ENCODE peak calls at places on chromosomes 13 and 19, in six cellular contexts. One of them, this sample, is unnamed.

GRCh38 chr19:7078007-7078406 is 8.5 kb downstream of the ZNF557 start:
- DNase-seq in stimulated activated CD8-positive, alpha-beta memory T cell treated with anti-CD3 and anti-CD28 coated beads, Interleukin-4, amount 100 ng/mL, for 48 hours: no peak
- DNase-seq in activated CD4-positive, CD25-positive, alpha-beta regulatory T cell: no peak
- DNase-seq in astrocyte of the spinal cord: no peak
- DNase-seq in H1: no peak
- DNase-seq in Daoy: no peak
- DNase-seq in this sample: no peak

GRCh38 chr13:111911141-111911720 is 155.7 kb upstream of the SOX1 start:
- DNase-seq in stimulated activated CD8-positive, alpha-beta memory T cell treated with anti-CD3 and anti-CD28 coated beads, Interleukin-4, amount 100 ng/mL, for 48 hours: no peak
- DNase-seq in activated CD4-positive, CD25-positive, alpha-beta regulatory T cell: no peak
- DNase-seq in astrocyte of the spinal cord: no peak
- DNase-seq in H1: peak
- DNase-seq in Daoy: no peak
- DNase-seq in this sample: no peak

GRCh38 chr13:80515296-80515695 is 174.4 kb upstream of the SPRY2 start:
- DNase-seq in stimulated activated CD8-positive, alpha-beta memory T cell treated with anti-CD3 and anti-CD28 coated beads, Interleukin-4, amount 100 ng/mL, for 48 hours: no peak
- DNase-seq in activated CD4-positive, CD25-positive, alpha-beta regulatory T cell: no peak
- DNase-seq in astrocyte of the spinal cord: no peak
- DNase-seq in H1: no peak
- DNase-seq in Daoy: no peak
- DNase-seq in this sample: no peak

GRCh38 chr13:112688560-112689497 is 1.0 kb upstream of the ATP11A start:
- DNase-seq in stimulated activated CD8-positive, alpha-beta memory T cell treated with anti-CD3 and anti-CD28 coated beads, Interleukin-4, amount 100 ng/mL, for 48 hours: peak
- DNase-seq in activated CD4-positive, CD25-positive, alpha-beta regulatory T cell: no peak
- DNase-seq in astrocyte of the spinal cord: peak
- DNase-seq in H1: peak
- DNase-seq in Daoy: no peak
- DNase-seq in this sample: peak

GRCh38 chr13:102599451-102600012 is 2.7 kb downstream of the TPP2 start:
- DNase-seq in stimulated activated CD8-positive, alpha-beta memory T cell treated with anti-CD3 and anti-CD28 coated beads, Interleukin-4, amount 100 ng/mL, for 48 hours: no peak
- DNase-seq in activated CD4-positive, CD25-positive, alpha-beta regulatory T cell: no peak
- DNase-seq in astrocyte of the spinal cord: no peak
- DNase-seq in H1: no peak
- DNase-seq in Daoy: no peak
- DNase-seq in this sample: no peak

GRCh38 chr19:8050274-8051096 is 2.1 kb upstream of the CCL25 start:
- DNase-seq in stimulated activated CD8-positive, alpha-beta memory T cell treated with anti-CD3 and anti-CD28 coated beads, Interleukin-4, amount 100 ng/mL, for 48 hours: peak
- DNase-seq in activated CD4-positive, CD25-positive, alpha-beta regulatory T cell: peak
- DNase-seq in astrocyte of the spinal cord: peak
- DNase-seq in H1: peak
- DNase-seq in Daoy: peak
- DNase-seq in this sample: no peak

GRCh38 chr19:28402701-28403290 is 810.2 kb downstream of the UQCRFS1 start:
- DNase-seq in stimulated activated CD8-positive, alpha-beta memory T cell treated with anti-CD3 and anti-CD28 coated beads, Interleukin-4, amount 100 ng/mL, for 48 hours: no peak
- DNase-seq in activated CD4-positive, CD25-positive, alpha-beta regulatory T cell: no peak
- DNase-seq in astrocyte of the spinal cord: no peak
- DNase-seq in H1: no peak
- DNase-seq in Daoy: no peak
- DNase-seq in this sample: no peak

GRCh38 chr19:15769586-15769985 is 17.9 kb upstream of the OR10H5 start:
- DNase-seq in stimulated activated CD8-positive, alpha-beta memory T cell treated with anti-CD3 and anti-CD28 coated beads, Interleukin-4, amount 100 ng/mL, for 48 hours: no peak
- DNase-seq in activated CD4-positive, CD25-positive, alpha-beta regulatory T cell: no peak
- DNase-seq in astrocyte of the spinal cord: no peak
- DNase-seq in H1: no peak
- DNase-seq in Daoy: no peak
- DNase-seq in this sample: no peak

GRCh38 chr19:50061650-50062049 is 35.8 kb downstream of the ZNF473 start:
- DNase-seq in stimulated activated CD8-positive, alpha-beta memory T cell treated with anti-CD3 and anti-CD28 coated beads, Interleukin-4, amount 100 ng/mL, for 48 hours: no peak
- DNase-seq in activated CD4-positive, CD25-positive, alpha-beta regulatory T cell: no peak
- DNase-seq in astrocyte of the spinal cord: no peak
- DNase-seq in H1: no peak
- DNase-seq in Daoy: no peak
- DNase-seq in this sample: no peak

GRCh38 chr13:77378662-77379061 is 51.8 kb upstream of the MYCBP2 start:
- DNase-seq in stimulated activated CD8-positive, alpha-beta memory T cell treated with anti-CD3 and anti-CD28 coated beads, Interleukin-4, amount 100 ng/mL, for 48 hours: no peak
- DNase-seq in activated CD4-positive, CD25-positive, alpha-beta regulatory T cell: no peak
- DNase-seq in astrocyte of the spinal cord: no peak
- DNase-seq in H1: no peak
- DNase-seq in Daoy: no peak
- DNase-seq in this sample: no peak

GRCh38 chr13:87656311-87656710 is 14.9 kb upstream of the SLITRK5 start:
- DNase-seq in stimulated activated CD8-positive, alpha-beta memory T cell treated with anti-CD3 and anti-CD28 coated beads, Interleukin-4, amount 100 ng/mL, for 48 hours: no peak
- DNase-seq in activated CD4-positive, CD25-positive, alpha-beta regulatory T cell: no peak
- DNase-seq in astrocyte of the spinal cord: peak
- DNase-seq in H1: no peak
- DNase-seq in Daoy: no peak
- DNase-seq in this sample: no peak

GRCh38 chr13:75258159-75258782 is 223.7 kb downstream of the TBC1D4 start:
- DNase-seq in stimulated activated CD8-positive, alpha-beta memory T cell treated with anti-CD3 and anti-CD28 coated beads, Interleukin-4, amount 100 ng/mL, for 48 hours: no peak
- DNase-seq in activated CD4-positive, CD25-positive, alpha-beta regulatory T cell: no peak
- DNase-seq in astrocyte of the spinal cord: peak
- DNase-seq in H1: no peak
- DNase-seq in Daoy: peak
- DNase-seq in this sample: no peak

GRCh38 chr19:19461671-19462622 is 53.4 kb downstream of the TSSK6 start:
- DNase-seq in stimulated activated CD8-positive, alpha-beta memory T cell treated with anti-CD3 and anti-CD28 coated beads, Interleukin-4, amount 100 ng/mL, for 48 hours: no peak
- DNase-seq in activated CD4-positive, CD25-positive, alpha-beta regulatory T cell: no peak
- DNase-seq in astrocyte of the spinal cord: peak
- DNase-seq in H1: peak
- DNase-seq in Daoy: no peak
- DNase-seq in this sample: no peak

GRCh38 chr13:27712421-27712820 is 79.9 kb upstream of the GSX1 start:
- DNase-seq in stimulated activated CD8-positive, alpha-beta memory T cell treated with anti-CD3 and anti-CD28 coated beads, Interleukin-4, amount 100 ng/mL, for 48 hours: no peak
- DNase-seq in activated CD4-positive, CD25-positive, alpha-beta regulatory T cell: no peak
- DNase-seq in astrocyte of the spinal cord: no peak
- DNase-seq in H1: no peak
- DNase-seq in Daoy: no peak
- DNase-seq in this sample: no peak

GRCh38 chr13:114281351-114282142 is at the start of gene UPF3A:
- DNase-seq in stimulated activated CD8-positive, alpha-beta memory T cell treated with anti-CD3 and anti-CD28 coated beads, Interleukin-4, amount 100 ng/mL, for 48 hours: peak
- DNase-seq in activated CD4-positive, CD25-positive, alpha-beta regulatory T cell: peak
- DNase-seq in astrocyte of the spinal cord: peak
- DNase-seq in H1: peak
- DNase-seq in Daoy: peak
- DNase-seq in this sample: peak

GRCh38 chr13:91119643-91120042 is 227.8 kb upstream of the MIR17HG start:
- DNase-seq in stimulated activated CD8-positive, alpha-beta memory T cell treated with anti-CD3 and anti-CD28 coated beads, Interleukin-4, amount 100 ng/mL, for 48 hours: no peak
- DNase-seq in activated CD4-positive, CD25-positive, alpha-beta regulatory T cell: no peak
- DNase-seq in astrocyte of the spinal cord: no peak
- DNase-seq in H1: no peak
- DNase-seq in Daoy: no peak
- DNase-seq in this sample: no peak

GRCh38 chr19:373391-374182 is 29.0 kb upstream of the MIER2 start:
- DNase-seq in stimulated activated CD8-positive, alpha-beta memory T cell treated with anti-CD3 and anti-CD28 coated beads, Interleukin-4, amount 100 ng/mL, for 48 hours: no peak
- DNase-seq in activated CD4-positive, CD25-positive, alpha-beta regulatory T cell: no peak
- DNase-seq in astrocyte of the spinal cord: no peak
- DNase-seq in H1: no peak
- DNase-seq in Daoy: no peak
- DNase-seq in this sample: no peak

GRCh38 chr19:5080809-5081208 is 111.9 kb downstream of the KDM4B start:
- DNase-seq in stimulated activated CD8-positive, alpha-beta memory T cell treated with anti-CD3 and anti-CD28 coated beads, Interleukin-4, amount 100 ng/mL, for 48 hours: no peak
- DNase-seq in activated CD4-positive, CD25-positive, alpha-beta regulatory T cell: no peak
- DNase-seq in astrocyte of the spinal cord: no peak
- DNase-seq in H1: no peak
- DNase-seq in Daoy: no peak
- DNase-seq in this sample: no peak